ENCODE peak calls at places on chromosomes 2 and 18, in four cellular contexts. One of them, this sample, is unnamed. For H3K4me1, the result is how much of the 10 kb centered on the place peaks cover.

GRCh38 chr2:219057709-219058540 is 2.8 kb downstream of the IHH start:
- DNase-seq in ovary: peak
- DNase-seq in heart left ventricle: peak
- DNase-seq in breast epithelium: no peak
- DNase-seq in this sample: no peak

GRCh38 chr18:37289423-37289822 is 276.2 kb downstream of the CELF4 start:
- DNase-seq in breast epithelium: no peak
- DNase-seq in ovary: no peak
- DNase-seq in heart left ventricle: no peak
- DNase-seq in this sample: no peak

GRCh38 chr2:71935291-71935848 is 212.3 kb downstream of the CYP26B1 start:
- DNase-seq in breast epithelium: no peak
- DNase-seq in ovary: no peak
- DNase-seq in heart left ventricle: no peak
- DNase-seq in this sample: no peak

GRCh38 chr18:56233595-56233994 is 404.8 kb downstream of the TXNL1 start:
- DNase-seq in ovary: no peak
- DNase-seq in breast epithelium: no peak
- DNase-seq in heart left ventricle: peak
- DNase-seq in this sample: no peak

GRCh38 chr2:218829868-218830451 is 1.6 kb downstream of the PRKAG3 start:
- DNase-seq in ovary: no peak
- DNase-seq in breast epithelium: no peak
- DNase-seq in heart left ventricle: peak
- DNase-seq in this sample: no peak

GRCh38 chr2:5315512-5315911 is 376.7 kb upstream of the SOX11 start:
- DNase-seq in heart left ventricle: no peak
- DNase-seq in ovary: no peak
- DNase-seq in breast epithelium: no peak
- DNase-seq in this sample: no peak

GRCh38 chr2:173959909-173960308 is 5.3 kb downstream of the SP3 start:
- DNase-seq in heart left ventricle: no peak
- DNase-seq in breast epithelium: no peak
- DNase-seq in ovary: no peak
- DNase-seq in this sample: no peak

GRCh38 chr2:74447230-74447999 is 5.7 kb upstream of the RTKN start:
- DNase-seq in breast epithelium: no peak
- DNase-seq in ovary: no peak
- DNase-seq in heart left ventricle: no peak
- DNase-seq in this sample: no peak

GRCh38 chr2:218894168-218895157 is 13.8 kb downstream of the WNT10A start:
- DNase-seq in heart left ventricle: no peak
- DNase-seq in breast epithelium: no peak
- DNase-seq in ovary: no peak
- DNase-seq in this sample: no peak

GRCh38 chr2:230636684-230637271 is 75.9 kb upstream of the CAB39 start:
- DNase-seq in heart left ventricle: no peak
- DNase-seq in breast epithelium: no peak
- DNase-seq in ovary: no peak
- DNase-seq in this sample: no peak

GRCh38 chr2:36445191-36445590 is 89.6 kb downstream of the CRIM1 start:
- DNase-seq in ovary: no peak
- DNase-seq in breast epithelium: no peak
- DNase-seq in heart left ventricle: no peak
- DNase-seq in this sample: no peak

GRCh38 chr2:218585541-218585940 is 16.9 kb downstream of the CNOT9 start:
- DNase-seq in ovary: no peak
- DNase-seq in breast epithelium: no peak
- DNase-seq in heart left ventricle: no peak
- DNase-seq in this sample: no peak

GRCh38 chr2:46171441-46171953 is 125.7 kb upstream of the EPAS1 start:
- DNase-seq in breast epithelium: no peak
- DNase-seq in heart left ventricle: no peak
- DNase-seq in ovary: no peak
- DNase-seq in this sample: no peak

GRCh38 chr18:45169610-45170009 is 445.7 kb upstream of the SLC14A2 start:
- DNase-seq in ovary: no peak
- DNase-seq in heart left ventricle: no peak
- DNase-seq in breast epithelium: no peak
- DNase-seq in this sample: no peak

GRCh38 chr2:163291790-163292189 is 444.0 kb downstream of the FIGN start:
- DNase-seq in ovary: no peak
- DNase-seq in breast epithelium: no peak
- DNase-seq in heart left ventricle: no peak
- DNase-seq in this sample: no peak

GRCh38 chr2:157898591-157898996 is 22.5 kb upstream of the ACVR1 start:
- DNase-seq in breast epithelium: no peak
- DNase-seq in heart left ventricle: no peak
- DNase-seq in ovary: peak
- DNase-seq in this sample: no peak

GRCh38 chr18:22446325-22446724 is 28.6 kb upstream of the CTAGE1 start:
- DNase-seq in breast epithelium: no peak
- DNase-seq in heart left ventricle: no peak
- DNase-seq in ovary: no peak
- DNase-seq in this sample: no peak

GRCh38 chr2:201798252-201798918 is 8.0 kb upstream of the CDK15 start:
- DNase-seq in breast epithelium: no peak
- DNase-seq in heart left ventricle: no peak
- DNase-seq in ovary: no peak
- DNase-seq in this sample: no peak

GRCh38 chr2:98034745-98035144 is 39.0 kb upstream of the TMEM131 start:
- DNase-seq in breast epithelium: no peak
- DNase-seq in ovary: no peak
- DNase-seq in heart left ventricle: no peak
- DNase-seq in this sample: peak

GRCh38 chr2:64779117-64779690 is 125.5 kb upstream of the SERTAD2 start:
- DNase-seq in heart left ventricle: no peak
- DNase-seq in ovary: no peak
- DNase-seq in breast epithelium: no peak
- DNase-seq in this sample: no peak

GRCh38 chr2:42238644-42239288 is 69.6 kb downstream of the EML4 start:
- DNase-seq in breast epithelium: peak
- DNase-seq in heart left ventricle: peak
- DNase-seq in ovary: no peak
- DNase-seq in this sample: no peak

GRCh38 chr2:109213646-109214417 is 84.8 kb downstream of the SH3RF3 start:
- DNase-seq in ovary: no peak
- DNase-seq in breast epithelium: no peak
- DNase-seq in heart left ventricle: no peak
- DNase-seq in this sample: no peak

GRCh38 chr2:7242189-7242867 is 325.1 kb downstream of the RNF144A start:
- DNase-seq in heart left ventricle: no peak
- DNase-seq in ovary: no peak
- DNase-seq in breast epithelium: no peak
- DNase-seq in this sample: no peak

GRCh38 chr18:3923750-3924149 is 473.8 kb downstream of the TGIF1 start:
- DNase-seq in heart left ventricle: no peak
- DNase-seq in breast epithelium: no peak
- DNase-seq in ovary: no peak
- DNase-seq in this sample: no peak

GRCh38 chr2:137969418-137969765 is 5.1 kb downstream of the HNMT start:
- DNase-seq in heart left ventricle: peak
- DNase-seq in breast epithelium: peak
- DNase-seq in ovary: no peak
- DNase-seq in this sample: no peak

GRCh38 chr2:145599761-145600160 is 1079.8 kb upstream of the ZEB2 start:
- DNase-seq in breast epithelium: no peak
- DNase-seq in heart left ventricle: no peak
- DNase-seq in ovary: no peak
- DNase-seq in this sample: no peak

GRCh38 chr2:95061119-95061512 is 35.6 kb downstream of the MAL start:
- DNase-seq in ovary: no peak
- DNase-seq in breast epithelium: no peak
- DNase-seq in heart left ventricle: no peak
- DNase-seq in this sample: no peak

GRCh38 chr2:3313845-3314375 is 63.7 kb downstream of the EIPR1 start:
- DNase-seq in ovary: peak
- DNase-seq in breast epithelium: no peak
- DNase-seq in heart left ventricle: no peak
- DNase-seq in this sample: no peak

GRCh38 chr2:36380624-36381481 is 25.3 kb downstream of the CRIM1 start:
- DNase-seq in breast epithelium: no peak
- DNase-seq in ovary: peak
- DNase-seq in heart left ventricle: peak
- DNase-seq in this sample: no peak

GRCh38 chr2:3827673-3828575 is 124.5 kb downstream of the DCDC2C start:
- DNase-seq in heart left ventricle: no peak
- DNase-seq in breast epithelium: no peak
- DNase-seq in ovary: no peak
- DNase-seq in this sample: no peak

GRCh38 chr2:199136681-199137080 is 321.1 kb downstream of the SATB2 start:
- DNase-seq in heart left ventricle: no peak
- DNase-seq in ovary: no peak
- DNase-seq in breast epithelium: no peak
- DNase-seq in this sample: no peak

GRCh38 chr18:49786019-49786720 is 27.2 kb downstream of the ACAA2 start:
- DNase-seq in breast epithelium: no peak
- DNase-seq in heart left ventricle: no peak
- DNase-seq in ovary: no peak
- DNase-seq in this sample: no peak

GRCh38 chr18:49784427-49785185 is 28.7 kb downstream of the ACAA2 start:
- DNase-seq in breast epithelium: no peak
- DNase-seq in ovary: no peak
- DNase-seq in heart left ventricle: no peak
- DNase-seq in this sample: no peak

GRCh38 chr18:49788327-49788908 is 24.9 kb downstream of the ACAA2 start:
- DNase-seq in breast epithelium: no peak
- DNase-seq in heart left ventricle: no peak
- DNase-seq in ovary: no peak
- DNase-seq in this sample: no peak
- TF ChIP-seq POLR2A in breast epithelium: no peak
- TF ChIP-seq POLR2A in heart left ventricle: no peak
- TF ChIP-seq POLR2A in ovary: no peak
- TF ChIP-seq POLR2A in this sample: no peak

GRCh38 chr2:236570081-236570979 is 705 bp downstream of the ACKR3 start:
- DNase-seq in heart left ventricle: no peak
- DNase-seq in ovary: no peak
- DNase-seq in breast epithelium: no peak
- DNase-seq in this sample: no peak
- H3K4me1 ChIP-seq in heart left ventricle: half or more
- H3K4me1 ChIP-seq in ovary: under half
- H3K4me1 ChIP-seq in breast epithelium: under half
- H3K4me1 ChIP-seq in this sample: half or more

GRCh38 chr18:58901143-58901542 is 36.5 kb downstream of the ZNF532 start:
- DNase-seq in ovary: no peak
- DNase-seq in heart left ventricle: no peak
- DNase-seq in breast epithelium: no peak
- DNase-seq in this sample: peak

GRCh38 chr18:58901783-58902182 is 37.1 kb downstream of the ZNF532 start:
- DNase-seq in heart left ventricle: no peak
- DNase-seq in ovary: no peak
- DNase-seq in breast epithelium: no peak
- DNase-seq in this sample: no peak

GRCh38 chr18:58898427-58898826 is 33.8 kb downstream of the ZNF532 start:
- DNase-seq in ovary: no peak
- DNase-seq in heart left ventricle: no peak
- DNase-seq in breast epithelium: no peak
- DNase-seq in this sample: no peak

GRCh38 chr18:58897994-58898393 is 33.3 kb downstream of the ZNF532 start:
- DNase-seq in breast epithelium: no peak
- DNase-seq in ovary: no peak
- DNase-seq in heart left ventricle: no peak
- DNase-seq in this sample: no peak

GRCh38 chr18:58900015-58900649 is 35.5 kb downstream of the ZNF532 start:
- DNase-seq in ovary: no peak
- DNase-seq in breast epithelium: no peak
- DNase-seq in heart left ventricle: peak
- DNase-seq in this sample: no peak
- TF ChIP-seq CTCF in ovary: no peak
- TF ChIP-seq CTCF in breast epithelium: no peak
- TF ChIP-seq CTCF in heart left ventricle: no peak
- TF ChIP-seq CTCF in this sample: no peak

GRCh38 chr2:28080911-28081310 is 190.4 kb downstream of the BABAM2 start:
- DNase-seq in heart left ventricle: no peak
- DNase-seq in breast epithelium: no peak
- DNase-seq in ovary: peak
- DNase-seq in this sample: no peak
- TF ChIP-seq POLR2A in heart left ventricle: no peak
- TF ChIP-seq POLR2A in breast epithelium: no peak
- TF ChIP-seq POLR2A in ovary: no peak
- TF ChIP-seq POLR2A in this sample: no peak

DNA sequence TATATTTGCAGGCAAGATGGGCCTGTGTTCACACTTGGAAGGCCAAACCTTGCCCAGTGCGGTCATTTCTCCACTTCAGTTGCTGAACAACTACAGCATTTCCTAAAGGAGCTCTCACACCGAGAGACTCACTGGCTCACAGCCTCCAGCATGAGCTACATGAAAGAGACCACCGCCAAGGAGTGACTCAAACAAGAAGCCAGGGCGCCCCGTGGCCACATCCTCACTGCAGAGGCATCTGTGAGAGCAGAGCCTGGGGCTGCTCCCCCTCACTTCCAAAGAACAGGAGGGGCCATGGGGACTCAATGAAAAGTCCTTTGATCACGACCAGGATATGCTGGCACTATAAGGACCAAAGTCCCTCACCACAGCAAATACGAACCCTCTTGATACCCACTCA is 50.0 kb downstream of the TMEM163 start:
- DNase-seq in breast epithelium: peak
- DNase-seq in ovary: no peak
- DNase-seq in heart left ventricle: no peak
- DNase-seq in this sample: no peak
- H3K4me1 ChIP-seq in breast epithelium: under half
- H3K4me1 ChIP-seq in ovary: under half
- H3K4me1 ChIP-seq in heart left ventricle: under half
- H3K4me1 ChIP-seq in this sample: under half

GRCh38 chr2:146931109-146931508 is 913.7 kb upstream of the ACVR2A start:
- DNase-seq in breast epithelium: no peak
- DNase-seq in ovary: no peak
- DNase-seq in heart left ventricle: no peak
- DNase-seq in this sample: no peak

GRCh38 chr2:146927080-146927714 is 917.6 kb upstream of the ACVR2A start:
- DNase-seq in ovary: peak
- DNase-seq in heart left ventricle: no peak
- DNase-seq in breast epithelium: peak
- DNase-seq in this sample: no peak
- TF ChIP-seq CTCF in ovary: no peak
- TF ChIP-seq CTCF in heart left ventricle: peak
- TF ChIP-seq CTCF in breast epithelium: no peak
- TF ChIP-seq CTCF in this sample: no peak

This sample was measured in vagina.